ENCODE peak calls at places on chromosomes 5 and 9, in seven cellular contexts. F is hepatocyte, Q is prostate gland, Z is astrocyte, T is cardiac muscle cell, D is stomach, Y is psoas muscle. X is an unnamed sample. For H3K27me3, the result is how much of the 10 kb centered on the place peaks cover.

GRCh38 chr5:154189256-154189818 is 1.2 kb upstream of the GALNT10 start:
- DNase-seq in F (no peak), Q (no peak), Z (no peak), T (peak), D (no peak), Y (peak), X (no peak)

GRCh38 chr9:80871596-80871995 is 817.8 kb downstream of the TLE1 start:
- DNase-seq in F (no peak), Q (no peak), Z (no peak), T (no peak), D (no peak), Y (no peak), X (no peak)

GRCh38 chr5:9440517-9440916 is 105.4 kb downstream of the SEMA5A start:
- DNase-seq in F (no peak), Q (no peak), Z (peak), T (no peak), D (no peak), Y (no peak), X (no peak)

GRCh38 chr5:9209846-9210547 is 335.9 kb downstream of the SEMA5A start:
- DNase-seq in F (no peak), Q (no peak), Z (no peak), T (no peak), D (no peak), Y (no peak), X (no peak)

GRCh38 chr5:56513141-56513540 is 280.0 kb upstream of the ANKRD55 start:
- DNase-seq in F (no peak), Q (no peak), Z (no peak), T (no peak), D (no peak), Y (no peak), X (no peak)

GRCh38 chr5:138775034-138775433 is 21.8 kb downstream of the CTNNA1 start:
- DNase-seq in F (no peak), Q (no peak), Z (no peak), T (no peak), D (no peak), Y (no peak), X (no peak)

GRCh38 chr9:6383551-6384225 is 29.3 kb upstream of the UHRF2 start:
- DNase-seq in F (no peak), Q (no peak), Z (peak), T (no peak), D (no peak), Y (no peak), X (peak)

GRCh38 chr9:37017546-37017945 is 16.5 kb downstream of the PAX5 start:
- DNase-seq in F (no peak), Q (no peak), Z (no peak), T (no peak), D (no peak), Y (no peak), X (no peak)

GRCh38 chr5:141605523-141606277 is 13.1 kb downstream of the DIAPH1 start:
- DNase-seq in F (no peak), Q (no peak), Z (no peak), T (no peak), D (peak), Y (no peak), X (no peak)

GRCh38 chr9:25904701-25905100 is 226.5 kb upstream of the TUSC1 start:
- DNase-seq in F (no peak), Q (no peak), Z (no peak), T (no peak), D (no peak), Y (no peak), X (no peak)

GRCh38 chr5:2538169-2538568 is 213.3 kb downstream of the IRX2 start:
- DNase-seq in F (no peak), Q (no peak), Z (no peak), T (peak), D (no peak), Y (no peak), X (no peak)

GRCh38 chr9:12368569-12368968 is 324.6 kb upstream of the TYRP1 start:
- DNase-seq in F (no peak), Q (no peak), Z (no peak), T (no peak), D (no peak), Y (no peak), X (no peak)

GRCh38 chr5:1726956-1727355 is 72.7 kb downstream of the MRPL36 start:
- DNase-seq in F (no peak), Q (peak), Z (no peak), T (no peak), D (peak), Y (no peak), X (no peak)

GRCh38 chr9:93292664-93293328 is 108.9 kb downstream of the WNK2 start:
- DNase-seq in F (no peak), Q (no peak), Z (no peak), T (no peak), D (no peak), Y (no peak), X (no peak)

GRCh38 chr5:76657091-76657490 is 33.9 kb upstream of the F2RL2 start:
- DNase-seq in F (no peak), Q (no peak), Z (no peak), T (no peak), D (no peak), Y (no peak), X (no peak)

GRCh38 chr9:76581752-76582151 is 122.8 kb downstream of the GCNT1 start:
- DNase-seq in F (peak), Q (no peak), Z (no peak), T (no peak), D (no peak), Y (no peak), X (no peak)

GRCh38 chr5:128403350-128403749 is 134.7 kb downstream of the FBN2 start:
- DNase-seq in F (no peak), Q (no peak), Z (no peak), T (no peak), D (no peak), Y (no peak), X (no peak)

GRCh38 chr5:15489571-15490235 is 10.3 kb upstream of the FBXL7 start:
- DNase-seq in F (peak), Q (peak), Z (no peak), T (no peak), D (peak), Y (no peak), X (no peak)

GRCh38 chr5:151002681-151003502 is 17.5 kb upstream of the GPX3 start:
- DNase-seq in F (no peak), Q (no peak), Z (no peak), T (no peak), D (no peak), Y (no peak), X (no peak)

GRCh38 chr5:151003503-151003860 is 16.9 kb upstream of the GPX3 start:
- DNase-seq in F (no peak), Q (no peak), Z (no peak), T (no peak), D (no peak), Y (no peak), X (no peak)

GRCh38 chr5:151005187-151005974 is 15.0 kb upstream of the GPX3 start:
- DNase-seq in F (no peak), Q (no peak), Z (no peak), T (peak), D (no peak), Y (peak), X (no peak)

GRCh38 chr5:151005975-151006576 is 14.3 kb upstream of the GPX3 start:
- DNase-seq in F (peak), Q (peak), Z (no peak), T (peak), D (peak), Y (peak), X (peak)

DNA sequence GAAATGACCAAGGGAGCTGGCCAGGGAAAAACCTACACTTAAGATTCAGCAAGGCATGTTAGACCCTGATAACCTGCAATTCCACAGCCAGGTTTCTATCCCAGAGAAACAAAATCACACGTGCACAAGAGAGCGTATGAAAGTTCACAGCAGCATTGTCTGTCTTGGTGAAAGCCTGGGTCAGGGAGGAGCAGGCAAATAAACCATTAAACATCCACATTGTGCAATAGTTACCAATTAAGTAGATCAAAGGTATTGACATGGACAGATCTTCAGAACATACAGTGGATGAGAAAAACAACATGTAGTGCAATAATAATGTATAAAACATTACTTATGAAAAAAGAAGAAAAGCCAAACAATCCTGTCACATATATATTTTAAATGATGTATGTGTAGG is 15.9 kb upstream of the GPX3 start:
- DNase-seq in F (no peak), Q (no peak), Z (no peak), T (no peak), D (no peak), Y (no peak), X (no peak)
- H3K27ac ChIP-seq in F (no peak), Q (peak), Z (no peak), T (no peak), D (peak), Y (peak), X (no peak)

GRCh38 chr5:147879784-147880183 is 1.3 kb downstream of the SCGB3A2 start:
- DNase-seq in F (no peak), Q (no peak), Z (no peak), T (no peak), D (no peak), Y (no peak), X (no peak)
- TF ChIP-seq CTCF in F (no peak), Q (no peak), Z (no peak), T (no peak), D (no peak), Y (no peak), X (no peak)

GRCh38 chr5:33937700-33938506 is 1.7 kb downstream of the RXFP3 start:
- DNase-seq in F (no peak), Q (no peak), Z (no peak), T (no peak), D (no peak), Y (no peak), X (no peak)
- H3K27me3 ChIP-seq in F (under half), Q (under half), Z (under half), T (under half), D (half or more), Y (under half), X (half or more)

DNA sequence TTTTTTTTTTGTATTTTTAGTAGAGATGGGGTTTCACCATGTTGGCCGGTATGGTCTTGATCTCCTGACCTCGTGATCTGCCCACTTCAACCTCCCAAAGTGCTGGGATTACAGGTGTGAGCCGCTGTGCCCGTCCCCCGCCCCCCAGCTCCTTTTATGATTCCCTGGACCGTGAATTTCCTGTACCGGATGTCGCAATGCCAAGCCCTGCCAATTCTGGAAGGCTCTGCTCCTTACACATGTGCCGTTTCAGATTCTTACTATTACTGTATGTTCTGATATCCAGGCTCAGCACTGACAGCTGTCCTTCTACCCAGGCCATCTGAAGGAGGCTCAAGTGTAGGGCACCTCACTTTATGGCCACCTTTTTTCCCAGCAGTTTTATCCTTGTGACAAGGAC is 100.1 kb downstream of the PLCXD3 start:
- DNase-seq in F (no peak), Q (no peak), Z (no peak), T (no peak), D (no peak), Y (no peak), X (no peak)
- H3K27ac ChIP-seq in F (no peak), Q (no peak), Z (no peak), T (no peak), D (no peak), Y (no peak), X (no peak)

X was measured in AG04450.